ENCODE peak calls at places on chromosomes 13 and 19, in four cellular contexts. One of them, this sample, is unnamed.

GRCh38 chr13:26019881-26020535 is 31.8 kb downstream of the SHISA2 start:
- DNase-seq in GM12891: no peak
- DNase-seq in fibroblast of pulmonary artery: peak
- DNase-seq in stimulated activated CD8-positive, alpha-beta memory T cell treated with anti-CD3 and anti-CD28 coated beads, Interleukin-7, amount 100 ng/mL, for 24 hours: no peak
- DNase-seq in this sample: no peak

GRCh38 chr13:111042661-111043226 is 72.4 kb upstream of the ARHGEF7 start:
- DNase-seq in stimulated activated CD8-positive, alpha-beta memory T cell treated with anti-CD3 and anti-CD28 coated beads, Interleukin-7, amount 100 ng/mL, for 24 hours: no peak
- DNase-seq in GM12891: no peak
- DNase-seq in fibroblast of pulmonary artery: no peak
- DNase-seq in this sample: no peak

GRCh38 chr13:48828962-48829405 is 146.7 kb upstream of the FNDC3A start:
- DNase-seq in fibroblast of pulmonary artery: no peak
- DNase-seq in stimulated activated CD8-positive, alpha-beta memory T cell treated with anti-CD3 and anti-CD28 coated beads, Interleukin-7, amount 100 ng/mL, for 24 hours: no peak
- DNase-seq in GM12891: peak
- DNase-seq in this sample: peak

GRCh38 chr19:44723952-44724319 is 24.6 kb upstream of the BCL3 start:
- DNase-seq in fibroblast of pulmonary artery: peak
- DNase-seq in stimulated activated CD8-positive, alpha-beta memory T cell treated with anti-CD3 and anti-CD28 coated beads, Interleukin-7, amount 100 ng/mL, for 24 hours: peak
- DNase-seq in GM12891: peak
- DNase-seq in this sample: peak

GRCh38 chr19:51607920-51608562 is 22.2 kb downstream of the SIGLEC5 start:
- DNase-seq in stimulated activated CD8-positive, alpha-beta memory T cell treated with anti-CD3 and anti-CD28 coated beads, Interleukin-7, amount 100 ng/mL, for 24 hours: peak
- DNase-seq in fibroblast of pulmonary artery: peak
- DNase-seq in GM12891: no peak
- DNase-seq in this sample: no peak

GRCh38 chr13:102558029-102558428 is 38.8 kb upstream of the TPP2 start:
- DNase-seq in stimulated activated CD8-positive, alpha-beta memory T cell treated with anti-CD3 and anti-CD28 coated beads, Interleukin-7, amount 100 ng/mL, for 24 hours: no peak
- DNase-seq in GM12891: no peak
- DNase-seq in fibroblast of pulmonary artery: no peak
- DNase-seq in this sample: no peak

GRCh38 chr19:31270897-31271568 is 78.2 kb downstream of the TSHZ3 start:
- DNase-seq in GM12891: no peak
- DNase-seq in stimulated activated CD8-positive, alpha-beta memory T cell treated with anti-CD3 and anti-CD28 coated beads, Interleukin-7, amount 100 ng/mL, for 24 hours: no peak
- DNase-seq in fibroblast of pulmonary artery: peak
- DNase-seq in this sample: no peak

GRCh38 chr13:41546372-41547252 is 89.3 kb downstream of the RGCC start:
- DNase-seq in stimulated activated CD8-positive, alpha-beta memory T cell treated with anti-CD3 and anti-CD28 coated beads, Interleukin-7, amount 100 ng/mL, for 24 hours: no peak
- DNase-seq in GM12891: no peak
- DNase-seq in fibroblast of pulmonary artery: peak
- DNase-seq in this sample: no peak

GRCh38 chr13:77698211-77699058 is 948 bp downstream of the SLAIN1 start:
- DNase-seq in GM12891: peak
- DNase-seq in fibroblast of pulmonary artery: no peak
- DNase-seq in stimulated activated CD8-positive, alpha-beta memory T cell treated with anti-CD3 and anti-CD28 coated beads, Interleukin-7, amount 100 ng/mL, for 24 hours: peak
- DNase-seq in this sample: no peak

GRCh38 chr19:17488593-17489391 is 18.5 kb downstream of the SLC27A1 start:
- DNase-seq in GM12891: peak
- DNase-seq in stimulated activated CD8-positive, alpha-beta memory T cell treated with anti-CD3 and anti-CD28 coated beads, Interleukin-7, amount 100 ng/mL, for 24 hours: peak
- DNase-seq in fibroblast of pulmonary artery: peak
- DNase-seq in this sample: peak

GRCh38 chr19:2551172-2551863 is 75.4 kb downstream of the GADD45B start:
- DNase-seq in stimulated activated CD8-positive, alpha-beta memory T cell treated with anti-CD3 and anti-CD28 coated beads, Interleukin-7, amount 100 ng/mL, for 24 hours: no peak
- DNase-seq in fibroblast of pulmonary artery: no peak
- DNase-seq in GM12891: no peak
- DNase-seq in this sample: no peak

GRCh38 chr19:35612559-35613321 is at the start of gene HAUS5:
- DNase-seq in GM12891: peak
- DNase-seq in stimulated activated CD8-positive, alpha-beta memory T cell treated with anti-CD3 and anti-CD28 coated beads, Interleukin-7, amount 100 ng/mL, for 24 hours: peak
- DNase-seq in fibroblast of pulmonary artery: peak
- DNase-seq in this sample: peak

GRCh38 chr19:17473041-17473440 is 2.7 kb downstream of the SLC27A1 start:
- DNase-seq in fibroblast of pulmonary artery: peak
- DNase-seq in stimulated activated CD8-positive, alpha-beta memory T cell treated with anti-CD3 and anti-CD28 coated beads, Interleukin-7, amount 100 ng/mL, for 24 hours: no peak
- DNase-seq in GM12891: no peak
- DNase-seq in this sample: no peak

GRCh38 chr19:9857920-9858746 is 23.0 kb downstream of the PIN1 start:
- DNase-seq in stimulated activated CD8-positive, alpha-beta memory T cell treated with anti-CD3 and anti-CD28 coated beads, Interleukin-7, amount 100 ng/mL, for 24 hours: no peak
- DNase-seq in fibroblast of pulmonary artery: no peak
- DNase-seq in GM12891: peak
- DNase-seq in this sample: no peak

GRCh38 chr13:32381539-32381938 is 46.4 kb downstream of the N4BP2L1 start:
- DNase-seq in stimulated activated CD8-positive, alpha-beta memory T cell treated with anti-CD3 and anti-CD28 coated beads, Interleukin-7, amount 100 ng/mL, for 24 hours: no peak
- DNase-seq in fibroblast of pulmonary artery: peak
- DNase-seq in GM12891: no peak
- DNase-seq in this sample: peak

GRCh38 chr13:58882556-58882955 is 1251.0 kb downstream of the PCDH17 start:
- DNase-seq in fibroblast of pulmonary artery: no peak
- DNase-seq in stimulated activated CD8-positive, alpha-beta memory T cell treated with anti-CD3 and anti-CD28 coated beads, Interleukin-7, amount 100 ng/mL, for 24 hours: no peak
- DNase-seq in GM12891: no peak
- DNase-seq in this sample: no peak

GRCh38 chr13:110813646-110814624 is 100.4 kb downstream of the ING1 start:
- DNase-seq in fibroblast of pulmonary artery: no peak
- DNase-seq in GM12891: no peak
- DNase-seq in stimulated activated CD8-positive, alpha-beta memory T cell treated with anti-CD3 and anti-CD28 coated beads, Interleukin-7, amount 100 ng/mL, for 24 hours: no peak
- DNase-seq in this sample: peak

GRCh38 chr19:1131718-1132552 is 28.1 kb downstream of the GPX4 start:
- DNase-seq in stimulated activated CD8-positive, alpha-beta memory T cell treated with anti-CD3 and anti-CD28 coated beads, Interleukin-7, amount 100 ng/mL, for 24 hours: peak
- DNase-seq in GM12891: peak
- DNase-seq in fibroblast of pulmonary artery: peak
- DNase-seq in this sample: no peak